ENCODE peak calls at places on chromosomes 7 and 10, in four cellular contexts. One of them, this sample, is unnamed.

GRCh38 chr10:94098916-94099315 is 105.2 kb downstream of the PLCE1 start:
- DNase-seq in endodermal cell: peak
- DNase-seq in choroid plexus epithelial cell: no peak
- DNase-seq in LNCaP clone FGC: no peak
- DNase-seq in this sample: no peak

GRCh38 chr7:129401968-129402860 is 32.0 kb upstream of the STRIP2 start:
- DNase-seq in endodermal cell: peak
- DNase-seq in choroid plexus epithelial cell: peak
- DNase-seq in LNCaP clone FGC: no peak
- DNase-seq in this sample: peak

GRCh38 chr10:46248651-46249131 is 38.1 kb upstream of the ANTXRL start:
- DNase-seq in endodermal cell: no peak
- DNase-seq in choroid plexus epithelial cell: no peak
- DNase-seq in LNCaP clone FGC: no peak
- DNase-seq in this sample: no peak

GRCh38 chr10:34433241-34434076 is 381.6 kb downstream of the PARD3 start:
- DNase-seq in endodermal cell: no peak
- DNase-seq in choroid plexus epithelial cell: peak
- DNase-seq in LNCaP clone FGC: no peak
- DNase-seq in this sample: peak

GRCh38 chr7:23633417-23633816 is 36.2 kb downstream of the CCDC126 start:
- DNase-seq in endodermal cell: no peak
- DNase-seq in LNCaP clone FGC: no peak
- DNase-seq in choroid plexus epithelial cell: no peak
- DNase-seq in this sample: no peak

GRCh38 chr7:48610705-48611104 is 313.6 kb upstream of the CDC14C start:
- DNase-seq in endodermal cell: no peak
- DNase-seq in LNCaP clone FGC: no peak
- DNase-seq in choroid plexus epithelial cell: no peak
- DNase-seq in this sample: no peak

GRCh38 chr7:22121702-22122474 is 176.2 kb upstream of the CDCA7L start:
- DNase-seq in endodermal cell: no peak
- DNase-seq in LNCaP clone FGC: no peak
- DNase-seq in choroid plexus epithelial cell: peak
- DNase-seq in this sample: peak

GRCh38 chr10:85643839-85644525 is 722.6 kb downstream of the GRID1 start:
- DNase-seq in endodermal cell: peak
- DNase-seq in LNCaP clone FGC: no peak
- DNase-seq in choroid plexus epithelial cell: no peak
- DNase-seq in this sample: peak

GRCh38 chr7:133601607-133602006 is 348.7 kb downstream of the EXOC4 start:
- DNase-seq in endodermal cell: no peak
- DNase-seq in LNCaP clone FGC: no peak
- DNase-seq in choroid plexus epithelial cell: no peak
- DNase-seq in this sample: no peak

GRCh38 chr7:131159961-131160361 is 167.7 kb upstream of the MKLN1 start:
- DNase-seq in choroid plexus epithelial cell: peak
- DNase-seq in endodermal cell: no peak
- DNase-seq in LNCaP clone FGC: peak
- DNase-seq in this sample: peak

GRCh38 chr10:8054498-8055407 is at the start of gene GATA3:
- DNase-seq in choroid plexus epithelial cell: no peak
- DNase-seq in endodermal cell: peak
- DNase-seq in LNCaP clone FGC: no peak
- DNase-seq in this sample: no peak

GRCh38 chr7:22934023-22934422 is 79.9 kb downstream of the HYCC1 start:
- DNase-seq in LNCaP clone FGC: no peak
- DNase-seq in choroid plexus epithelial cell: no peak
- DNase-seq in endodermal cell: no peak
- DNase-seq in this sample: peak

GRCh38 chr10:86355571-86356038 is 11.0 kb downstream of the GRID1 start:
- DNase-seq in endodermal cell: no peak
- DNase-seq in choroid plexus epithelial cell: no peak
- DNase-seq in LNCaP clone FGC: no peak
- DNase-seq in this sample: no peak

GRCh38 chr7:2154831-2155230 is 77.9 kb downstream of the MAD1L1 start:
- DNase-seq in LNCaP clone FGC: no peak
- DNase-seq in endodermal cell: no peak
- DNase-seq in choroid plexus epithelial cell: no peak
- DNase-seq in this sample: no peak

GRCh38 chr7:68888971-68889385 is 709.3 kb upstream of the AUTS2 start:
- DNase-seq in endodermal cell: no peak
- DNase-seq in choroid plexus epithelial cell: peak
- DNase-seq in LNCaP clone FGC: no peak
- DNase-seq in this sample: no peak

GRCh38 chr10:67839957-67840356 is 2.0 kb upstream of the DNAJC12 start:
- DNase-seq in choroid plexus epithelial cell: no peak
- DNase-seq in endodermal cell: no peak
- DNase-seq in LNCaP clone FGC: no peak
- DNase-seq in this sample: peak

GRCh38 chr7:98949336-98950044 is 71.2 kb downstream of the TRRAP start:
- DNase-seq in endodermal cell: no peak
- DNase-seq in choroid plexus epithelial cell: no peak
- DNase-seq in LNCaP clone FGC: no peak
- DNase-seq in this sample: peak

GRCh38 chr7:4461511-4461910 is 220.6 kb upstream of the FOXK1 start:
- DNase-seq in endodermal cell: no peak
- DNase-seq in LNCaP clone FGC: no peak
- DNase-seq in choroid plexus epithelial cell: no peak
- DNase-seq in this sample: no peak

GRCh38 chr7:18570890-18571478 is 75.4 kb downstream of the HDAC9 start:
- DNase-seq in choroid plexus epithelial cell: peak
- DNase-seq in endodermal cell: no peak
- DNase-seq in LNCaP clone FGC: no peak
- DNase-seq in this sample: peak

GRCh38 chr7:156668130-156668741 is 27.7 kb downstream of the RNF32 start:
- DNase-seq in endodermal cell: no peak
- DNase-seq in choroid plexus epithelial cell: no peak
- DNase-seq in LNCaP clone FGC: no peak
- DNase-seq in this sample: peak

GRCh38 chr10:34716958-34717357 is 98.1 kb downstream of the PARD3 start:
- DNase-seq in choroid plexus epithelial cell: no peak
- DNase-seq in LNCaP clone FGC: no peak
- DNase-seq in endodermal cell: no peak
- DNase-seq in this sample: no peak

GRCh38 chr10:30724296-30724695 is 94.7 kb upstream of the LYZL2 start:
- DNase-seq in LNCaP clone FGC: no peak
- DNase-seq in choroid plexus epithelial cell: no peak
- DNase-seq in endodermal cell: no peak
- DNase-seq in this sample: no peak

GRCh38 chr7:2782565-2782964 is 61.5 kb downstream of the GNA12 start:
- DNase-seq in endodermal cell: no peak
- DNase-seq in choroid plexus epithelial cell: no peak
- DNase-seq in LNCaP clone FGC: no peak
- DNase-seq in this sample: no peak

GRCh38 chr7:44218418-44219201 is 17.8 kb downstream of the YKT6 start:
- DNase-seq in choroid plexus epithelial cell: no peak
- DNase-seq in LNCaP clone FGC: no peak
- DNase-seq in endodermal cell: peak
- DNase-seq in this sample: no peak

GRCh38 chr7:112395893-112396292 is 54.4 kb upstream of the IFRD1 start:
- DNase-seq in LNCaP clone FGC: no peak
- DNase-seq in choroid plexus epithelial cell: no peak
- DNase-seq in endodermal cell: no peak
- DNase-seq in this sample: no peak

GRCh38 chr7:140773104-140773503 is 76.6 kb downstream of the NDUFB2 start:
- DNase-seq in choroid plexus epithelial cell: no peak
- DNase-seq in endodermal cell: no peak
- DNase-seq in LNCaP clone FGC: no peak
- DNase-seq in this sample: no peak

GRCh38 chr7:45923290-45923689 is 2.2 kb upstream of the IGFBP3 start:
- DNase-seq in LNCaP clone FGC: peak
- DNase-seq in choroid plexus epithelial cell: peak
- DNase-seq in endodermal cell: peak
- DNase-seq in this sample: peak

GRCh38 chr10:63633677-63634487 is 112.7 kb downstream of the REEP3 start:
- DNase-seq in endodermal cell: peak
- DNase-seq in LNCaP clone FGC: peak
- DNase-seq in choroid plexus epithelial cell: peak
- DNase-seq in this sample: peak

GRCh38 chr7:96596120-96596826 is 113.4 kb downstream of the SEM1 start:
- DNase-seq in choroid plexus epithelial cell: peak
- DNase-seq in endodermal cell: peak
- DNase-seq in LNCaP clone FGC: peak
- DNase-seq in this sample: peak

GRCh38 chr10:117241541-117242462 is 888 bp downstream of the SLC18A2 start:
- DNase-seq in choroid plexus epithelial cell: peak
- DNase-seq in LNCaP clone FGC: no peak
- DNase-seq in endodermal cell: peak
- DNase-seq in this sample: no peak

GRCh38 chr7:155456517-155456771 is 1.5 kb upstream of the EN2 start:
- DNase-seq in choroid plexus epithelial cell: no peak
- DNase-seq in LNCaP clone FGC: no peak
- DNase-seq in endodermal cell: no peak
- DNase-seq in this sample: no peak
- H3K4me3 ChIP-seq in choroid plexus epithelial cell: no peak
- H3K4me3 ChIP-seq in LNCaP clone FGC: peak
- H3K4me3 ChIP-seq in endodermal cell: no peak
- H3K4me3 ChIP-seq in this sample: no peak

DNA sequence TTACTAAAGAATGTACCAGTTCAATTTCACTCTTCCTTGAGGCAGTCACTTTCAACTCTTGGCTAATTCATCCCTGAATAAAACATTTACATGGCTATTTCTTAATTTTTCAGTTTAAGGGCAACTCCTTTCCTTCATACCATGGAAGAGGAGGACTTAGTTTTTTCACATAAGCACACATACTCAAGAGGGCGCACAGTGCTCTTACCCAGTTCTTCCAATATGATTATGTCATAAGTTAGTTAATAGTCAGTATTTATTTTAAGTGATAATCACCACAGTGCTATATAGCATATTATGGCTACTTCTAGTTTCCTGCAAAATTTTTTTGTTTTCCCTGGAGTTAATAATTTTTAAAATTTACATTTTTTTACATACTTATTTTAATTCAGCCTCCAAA is 58.6 kb downstream of the SND1 start:
- DNase-seq in choroid plexus epithelial cell: peak
- DNase-seq in LNCaP clone FGC: no peak
- DNase-seq in endodermal cell: no peak
- DNase-seq in this sample: no peak
- TF ChIP-seq CTCF in choroid plexus epithelial cell: no peak
- TF ChIP-seq CTCF in LNCaP clone FGC: peak
- TF ChIP-seq CTCF in endodermal cell: no peak
- TF ChIP-seq CTCF in this sample: no peak

GRCh38 chr10:92239185-92239599 is 51.7 kb downstream of the CPEB3 start:
- DNase-seq in endodermal cell: no peak
- DNase-seq in LNCaP clone FGC: no peak
- DNase-seq in choroid plexus epithelial cell: peak
- DNase-seq in this sample: no peak

GRCh38 chr10:92240289-92241157 is 50.4 kb downstream of the CPEB3 start:
- DNase-seq in endodermal cell: peak
- DNase-seq in LNCaP clone FGC: peak
- DNase-seq in choroid plexus epithelial cell: peak
- DNase-seq in this sample: peak

GRCh38 chr10:92238062-92238585 is 52.8 kb downstream of the CPEB3 start:
- DNase-seq in choroid plexus epithelial cell: peak
- DNase-seq in endodermal cell: no peak
- DNase-seq in LNCaP clone FGC: no peak
- DNase-seq in this sample: no peak

GRCh38 chr10:92239600-92240288 is 51.1 kb downstream of the CPEB3 start:
- DNase-seq in endodermal cell: peak
- DNase-seq in LNCaP clone FGC: no peak
- DNase-seq in choroid plexus epithelial cell: peak
- DNase-seq in this sample: no peak

GRCh38 chr10:92238586-92239098 is 52.2 kb downstream of the CPEB3 start:
- DNase-seq in choroid plexus epithelial cell: peak
- DNase-seq in LNCaP clone FGC: no peak
- DNase-seq in endodermal cell: peak
- DNase-seq in this sample: peak
- H3K4me3 ChIP-seq in choroid plexus epithelial cell: peak
- H3K4me3 ChIP-seq in LNCaP clone FGC: peak
- H3K4me3 ChIP-seq in endodermal cell: peak
- H3K4me3 ChIP-seq in this sample: peak

GRCh38 chr7:100874577-100875355 is at the start of gene SRRT:
- DNase-seq in endodermal cell: peak
- DNase-seq in choroid plexus epithelial cell: peak
- DNase-seq in LNCaP clone FGC: peak
- DNase-seq in this sample: peak
- TF ChIP-seq CTCF in endodermal cell: peak
- TF ChIP-seq CTCF in choroid plexus epithelial cell: peak
- TF ChIP-seq CTCF in LNCaP clone FGC: no peak
- TF ChIP-seq CTCF in this sample: peak

DNA sequence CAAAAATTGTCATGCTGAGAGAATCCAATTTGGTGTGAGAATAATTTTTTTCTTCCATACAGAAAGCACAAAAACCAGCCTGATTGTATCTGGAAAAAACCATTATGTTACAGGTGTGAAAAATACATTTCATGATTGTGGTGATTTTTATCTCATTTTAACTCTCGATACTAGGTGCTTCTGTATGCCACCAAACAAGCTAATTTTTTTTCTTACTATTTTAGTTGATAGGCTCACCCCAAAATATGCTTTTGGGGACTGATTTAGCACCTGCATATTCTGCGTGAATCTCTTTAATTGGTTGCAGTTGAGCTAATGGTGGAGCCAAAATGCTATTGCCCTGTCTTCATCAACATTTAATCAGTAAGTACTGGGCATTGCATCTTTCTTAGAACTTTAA is 1.9 kb downstream of the DMTF1 start:
- DNase-seq in endodermal cell: no peak
- DNase-seq in LNCaP clone FGC: no peak
- DNase-seq in choroid plexus epithelial cell: no peak
- DNase-seq in this sample: no peak
- H3K4me3 ChIP-seq in endodermal cell: peak
- H3K4me3 ChIP-seq in LNCaP clone FGC: peak
- H3K4me3 ChIP-seq in choroid plexus epithelial cell: peak
- H3K4me3 ChIP-seq in this sample: peak